ENCODE peak calls at places on chromosomes 2 and 18, in eight cellular contexts. L, J, Y, D, M, O, S and A are unnamed samples.

GRCh38 chr18:3914833-3915598 is 465.0 kb downstream of the TGIF1 start:
- DNase-seq in O (no peak), J (no peak), M (no peak), Y (no peak), S (no peak), D (no peak), L (no peak), A (no peak)

GRCh38 chr18:55510809-55511208 is 77.2 kb downstream of the TCF4 start:
- DNase-seq in L (peak; percentile 31), S (no peak), O (peak; percentile 51), D (no peak), Y (no peak), J (no peak), M (peak; percentile 80), A (no peak)

GRCh38 chr2:191218292-191218898 is 26.8 kb upstream of the MYO1B start:
- DNase-seq in D (peak; percentile 61), Y (no peak), S (no peak), O (peak; percentile 85), M (peak; percentile 91), J (no peak), L (peak; percentile 55), A (peak; percentile 89)

GRCh38 chr2:240391111-240392051 is 44.1 kb upstream of the GPC1 start:
- DNase-seq in D (no peak), J (no peak), M (no peak), S (peak; percentile 16), L (no peak), O (no peak), Y (no peak), A (no peak)

GRCh38 chr2:36965196-36965595 is 1.1 kb downstream of the STRN start:
- DNase-seq in M (peak; percentile 33), S (no peak), L (no peak), O (no peak), Y (no peak), D (no peak), J (no peak), A (no peak)

GRCh38 chr2:195532628-195533271 is 124.3 kb upstream of the SLC39A10 start:
- DNase-seq in D (no peak), O (peak; percentile 7), S (no peak), M (peak; percentile 68), J (no peak), Y (no peak), L (no peak), A (peak; percentile 72)

GRCh38 chr2:3805120-3805519 is 101.7 kb downstream of the DCDC2C start:
- DNase-seq in M (no peak), S (no peak), D (peak; percentile 56), L (no peak), J (no peak), Y (no peak), O (peak; percentile 70), A (peak; percentile 30)

GRCh38 chr2:119136093-119136492 is 22.5 kb downstream of the C1QL2 start:
- DNase-seq in J (no peak), L (no peak), S (no peak), D (no peak), O (peak; percentile 51), M (no peak), Y (no peak), A (no peak)

GRCh38 chr2:19158899-19159298 is 199.5 kb downstream of the OSR1 start:
- DNase-seq in M (no peak), O (no peak), D (no peak), J (no peak), L (no peak), S (no peak), Y (no peak), A (no peak)

GRCh38 chr2:200665626-200666453 is 80.0 kb downstream of the AOX1 start:
- DNase-seq in J (no peak), L (no peak), D (no peak), M (peak; percentile 22), Y (no peak), S (no peak), O (peak; percentile 24), A (no peak)

GRCh38 chr2:147365577-147365976 is 479.3 kb upstream of the ACVR2A start:
- DNase-seq in O (no peak), D (no peak), L (no peak), J (no peak), Y (no peak), S (no peak), M (peak; percentile 4), A (no peak)

GRCh38 chr2:133109772-133110171 is 439.8 kb upstream of the LYPD1 start:
- DNase-seq in J (no peak), S (no peak), Y (no peak), L (no peak), O (peak; percentile 87), M (peak; percentile 43), D (no peak), A (no peak)

GRCh38 chr2:113077921-113078320 is 10.2 kb downstream of the IL1F10 start:
- DNase-seq in S (no peak), O (peak; percentile 87), Y (no peak), M (no peak), D (no peak), L (no peak), J (no peak), A (no peak)

GRCh38 chr18:57827646-57828045 is 24.5 kb upstream of the ATP8B1 start:
- DNase-seq in M (no peak), J (no peak), D (no peak), O (no peak), Y (no peak), L (no peak), S (no peak), A (no peak)

GRCh38 chr2:200756618-200757321 is 54.9 kb upstream of the BZW1 start:
- DNase-seq in J (no peak), S (no peak), M (peak; percentile 87), Y (no peak), D (no peak), L (no peak), O (peak; percentile 93), A (peak; percentile 59)

GRCh38 chr18:45044787-45045186 is 364.1 kb downstream of the SETBP1 start:
- DNase-seq in D (no peak), L (no peak), M (no peak), Y (no peak), J (no peak), S (no peak), O (no peak), A (no peak)

GRCh38 chr2:153477096-153477555 is 1.4 kb downstream of the RPRM start:
- DNase-seq in J (no peak), O (no peak), Y (no peak), L (no peak), D (peak; percentile 61), M (peak; percentile 4), S (peak; percentile 33), A (no peak)

GRCh38 chr2:210169871-210170441 is 1.3 kb downstream of the KANSL1L start:
- DNase-seq in S (no peak), M (peak; percentile 89), Y (no peak), J (no peak), L (peak; percentile 36), D (no peak), O (peak; percentile 36), A (peak; percentile 83)

GRCh38 chr18:37559194-37559593 is 6.4 kb downstream of the CELF4 start:
- DNase-seq in S (no peak), Y (no peak), J (no peak), D (no peak), O (no peak), L (no peak), M (no peak), A (no peak)

GRCh38 chr2:204517154-204517553 is 28.1 kb upstream of the PARD3B start:
- DNase-seq in O (no peak), L (no peak), D (no peak), S (no peak), M (no peak), Y (no peak), J (no peak), A (no peak)

GRCh38 chr2:27621524-27621923 is 7.3 kb downstream of the CCDC121 start:
- DNase-seq in M (no peak), D (no peak), L (no peak), J (no peak), O (no peak), S (no peak), Y (no peak), A (no peak)

GRCh38 chr2:156436477-156437085 is 402 bp downstream of the GPD2 start:
- DNase-seq in D (no peak), M (peak; percentile 41), S (no peak), L (peak; percentile 29), Y (no peak), J (peak; percentile 11), O (peak; percentile 20), A (peak; percentile 36)

GRCh38 chr2:2748399-2749205 is 417.5 kb upstream of the MYT1L start:
- DNase-seq in D (no peak), Y (no peak), M (no peak), J (no peak), L (no peak), O (no peak), S (no peak), A (no peak)

GRCh38 chr18:57241869-57242268 is 95.0 kb downstream of the BOD1L2 start:
- DNase-seq in Y (no peak), M (no peak), O (no peak), D (no peak), L (no peak), J (no peak), S (no peak), A (no peak)

GRCh38 chr2:171160119-171160629 is 519 bp downstream of the TLK1 start:
- DNase-seq in J (peak; percentile 53), S (peak; percentile 77), D (peak; percentile 59), M (peak; percentile 69), O (peak; percentile 48), Y (peak; percentile 73), L (no peak), A (no peak)

GRCh38 chr2:202361133-202361532 is 15.0 kb upstream of the BMPR2 start:
- DNase-seq in Y (no peak), O (no peak), M (no peak), S (no peak), J (no peak), D (no peak), L (no peak), A (no peak)

GRCh38 chr2:170006592-170007327 is 171.2 kb upstream of the MYO3B start:
- DNase-seq in J (no peak), D (no peak), S (no peak), M (peak; percentile 53), L (no peak), O (no peak), Y (no peak), A (peak; percentile 45)